ENCODE peak calls at places on chromosomes 6 and 20, in five cellular contexts. U is chondrocyte; P is GM12891; X is CD8-positive, alpha-beta memory T cell; F is EH. K is an unnamed sample.

GRCh38 chr20:51801220-51801991 is 915 bp downstream of the SALL4 start:
- DNase-seq in X (no peak), P (no peak), U (no peak), F (peak), K (no peak)

GRCh38 chr6:33317418-33317667 is 201 bp downstream of the ZBTB22 start:
- DNase-seq in P (no peak), X (no peak), F (no peak), U (no peak), K (no peak)

GRCh38 chr6:38671885-38672467 is 31.0 kb downstream of the GLO1 start:
- DNase-seq in P (no peak), F (peak), U (no peak), X (no peak), K (no peak)

GRCh38 chr20:44403194-44404112 is 48.0 kb downstream of the HNF4A start:
- DNase-seq in U (no peak), P (no peak), X (no peak), F (no peak), K (no peak)

GRCh38 chr20:47502801-47503239 is 1.1 kb downstream of the NCOA3 start:
- DNase-seq in P (no peak), X (no peak), F (peak), U (no peak), K (no peak)

GRCh38 chr6:44177691-44178423 is 19.2 kb downstream of the CAPN11 start:
- DNase-seq in X (no peak), U (no peak), F (peak), P (no peak), K (no peak)

GRCh38 chr20:60510356-60510755 is 552.1 kb downstream of the CDH26 start:
- DNase-seq in P (no peak), F (no peak), X (no peak), U (no peak), K (no peak)

GRCh38 chr6:129124334-129124733 is 241.4 kb downstream of the LAMA2 start:
- DNase-seq in P (no peak), F (no peak), X (no peak), U (no peak), K (no peak)

GRCh38 chr20:52965380-52965779 is 6.8 kb upstream of the TSHZ2 start:
- DNase-seq in F (no peak), X (no peak), U (no peak), P (no peak), K (no peak)

GRCh38 chr20:2451939-2452732 is 18.5 kb downstream of the SNRPB start:
- DNase-seq in F (peak), U (no peak), P (peak), X (peak), K (no peak)

GRCh38 chr6:11469684-11470083 is 67.9 kb upstream of the TMEM170B start:
- DNase-seq in X (no peak), P (no peak), U (no peak), F (no peak), K (no peak)

GRCh38 chr6:103183831-103184411 is 1675.8 kb downstream of the HACE1 start:
- DNase-seq in F (no peak), X (no peak), P (no peak), U (peak), K (no peak)

GRCh38 chr20:19288061-19288460 is 75.6 kb downstream of the SLC24A3 start:
- DNase-seq in P (no peak), F (peak), U (no peak), X (no peak), K (no peak)

GRCh38 chr20:60116128-60116909 is 158.1 kb downstream of the CDH26 start:
- DNase-seq in X (no peak), P (no peak), U (no peak), F (no peak), K (no peak)

GRCh38 chr20:38084425-38084951 is 50.9 kb downstream of the RPRD1B start:
- DNase-seq in P (no peak), X (no peak), F (peak), U (no peak), K (no peak)

GRCh38 chr20:13765299-13765698 is 19.4 kb downstream of the ESF1 start:
- DNase-seq in X (no peak), U (no peak), F (no peak), P (no peak), K (no peak)

GRCh38 chr20:37533154-37533715 is 5.6 kb upstream of the BLCAP start:
- DNase-seq in X (no peak), U (no peak), F (no peak), P (no peak), K (peak)

GRCh38 chr6:38783436-38784228 is 68.5 kb downstream of the DNAH8 start:
- DNase-seq in P (no peak), X (no peak), F (no peak), U (no peak), K (no peak)

GRCh38 chr6:170166511-170167122 is 124.3 kb downstream of the DLL1 start:
- DNase-seq in P (no peak), F (no peak), X (no peak), U (peak), K (no peak)

GRCh38 chr6:33392168-33392947 is 735 bp downstream of the KIFC1 start:
- DNase-seq in U (no peak), F (peak), X (no peak), P (peak), K (no peak)

GRCh38 chr6:17863971-17864754 is 123.3 kb downstream of the KIF13A start:
- DNase-seq in F (peak), X (no peak), U (no peak), P (no peak), K (no peak)

GRCh38 chr6:46175446-46175845 is 4.7 kb upstream of the ENPP5 start:
- DNase-seq in F (no peak), U (no peak), P (peak), X (no peak), K (no peak)

GRCh38 chr6:29236060-29236459 is 65.4 kb downstream of the OR2J2 start:
- DNase-seq in F (no peak), X (no peak), U (no peak), P (no peak), K (no peak)

GRCh38 chr20:3390759-3391500 is 16.5 kb downstream of the DNAAF9 start:
- DNase-seq in U (no peak), X (no peak), P (no peak), F (no peak), K (no peak)

K was measured in vagina.